ENCODE peak calls at places on chromosomes 5 and 9, in four cellular contexts. N is H9, H is choroid plexus epithelial cell, Z is Right ventricle myocardium inferior. W is an unnamed sample.

GRCh38 chr9:109843651-109844050 is 63.7 kb downstream of the PALM2AKAP2 start:
- DNase-seq in N (no peak), H (no peak), Z (peak), W (peak)

GRCh38 chr9:107513464-107514092 is 24.0 kb upstream of the KLF4 start:
- DNase-seq in N (no peak), H (no peak), Z (no peak), W (no peak)

GRCh38 chr5:171984748-171985419 is 21.6 kb downstream of the FBXW11 start:
- DNase-seq in N (no peak), H (peak), Z (no peak), W (no peak)

GRCh38 chr5:161269125-161269524 is 277.4 kb downstream of the GABRB2 start:
- DNase-seq in N (no peak), H (no peak), Z (no peak), W (no peak)

GRCh38 chr5:35345222-35345621 is 114.9 kb upstream of the PRLR start:
- DNase-seq in N (no peak), H (peak), Z (no peak), W (no peak)

GRCh38 chr5:126808619-126809018 is 31.7 kb downstream of the LMNB1 start:
- DNase-seq in N (no peak), H (peak), Z (no peak), W (no peak)

GRCh38 chr9:31084331-31084730 is 1300.1 kb upstream of the ACO1 start:
- DNase-seq in N (no peak), H (no peak), Z (no peak), W (no peak)

GRCh38 chr5:89471115-89471514 is 588.1 kb upstream of the MEF2C start:
- DNase-seq in N (no peak), H (no peak), Z (no peak), W (no peak)

GRCh38 chr5:171649002-171649401 is 136.6 kb upstream of the SMIM23 start:
- DNase-seq in N (no peak), H (peak), Z (no peak), W (no peak)

GRCh38 chr9:23123048-23123632 is 676.5 kb downstream of the DMRTA1 start:
- DNase-seq in N (peak), H (peak), Z (no peak), W (no peak)

W was measured in Right ventricle myocardium superior.